ENCODE peak calls at places on chromosome X, in six cellular contexts. Y is upper lobe of left lung; L is WERI-Rb-1; V is endodermal cell; Z is CD4-positive, alpha-beta T cell; B is K562. H is an unnamed sample.

GRCh38 chrX:43166874-43167273 is 388.9 kb upstream of the PPP1R2C start:
- DNase-seq in Y (no peak), L (no peak), V (no peak), Z (no peak), B (no peak), H (no peak)

GRCh38 chrX:149825424-149825823 is 43.7 kb downstream of the MAGEA9 start:
- DNase-seq in Y (no peak), L (peak; percentile 58), V (peak; percentile 79), Z (peak; percentile 14), B (peak; percentile 54), H (peak; percentile 54)

GRCh38 chrX:131288738-131289511 is at the start of gene IGSF1:
- DNase-seq in Y (no peak), L (no peak), V (peak; percentile 92), Z (no peak), B (peak; percentile 59), H (peak; percentile 31)

GRCh38 chrX:39150210-39150609 is 349.0 kb downstream of the MID1IP1 start:
- DNase-seq in Y (no peak), L (peak; percentile 17), V (no peak), Z (no peak), B (no peak), H (no peak)

GRCh38 chrX:120664081-120664480 is 34.2 kb upstream of the C1GALT1C1 start:
- DNase-seq in Y (no peak), L (no peak), V (no peak), Z (no peak), B (peak; percentile 16), H (no peak)

GRCh38 chrX:128460835-128461234 is 408.6 kb upstream of the ACTRT1 start:
- DNase-seq in Y (no peak), L (no peak), V (peak; percentile 45), Z (no peak), B (no peak), H (no peak)

GRCh38 chrX:14963447-14964236 is 90.4 kb downstream of the MOSPD2 start:
- DNase-seq in Y (no peak), L (no peak), V (no peak), Z (no peak), B (no peak), H (no peak)

GRCh38 chrX:275967-276587 is 5.1 kb upstream of the PLCXD1 start:
- DNase-seq in Y (peak; percentile 93), L (peak; percentile 83), V (peak; percentile 95), Z (no peak), B (peak; percentile 58), H (peak; percentile 35)

GRCh38 chrX:47030339-47030738 is 47.9 kb upstream of the RGN start:
- DNase-seq in Y (no peak), L (no peak), V (no peak), Z (no peak), B (peak; percentile 69), H (peak; percentile 17)

GRCh38 chrX:73943572-73943899 is 360.4 kb upstream of the ZCCHC13 start:
- DNase-seq in Y (no peak), L (no peak), V (no peak), Z (no peak), B (no peak), H (no peak)

GRCh38 chrX:110317079-110317819 is 636 bp downstream of the AMMECR1 start:
- DNase-seq in Y (peak; percentile 20), L (peak; percentile 9), V (peak; percentile 69), Z (peak; percentile 11), B (peak; percentile 41), H (peak; percentile 15)

GRCh38 chrX:145792281-145792680 is 25.3 kb upstream of the SLITRK2 start:
- DNase-seq in Y (no peak), L (no peak), V (no peak), Z (no peak), B (no peak), H (no peak)

GRCh38 chrX:153662266-153662665 is 11.3 kb downstream of the PNCK start:
- DNase-seq in Y (peak; percentile 61), L (no peak), V (peak; percentile 91), Z (peak; percentile 30), B (peak; percentile 76), H (peak; percentile 68)

GRCh38 chrX:23003121-23003520 is 3.4 kb downstream of the DDX53 start:
- DNase-seq in Y (no peak), L (no peak), V (no peak), Z (no peak), B (no peak), H (no peak)

GRCh38 chrX:74421181-74422028 is at the start of gene SLC16A2:
- DNase-seq in Y (peak; percentile 63), L (peak; percentile 85), V (peak; percentile 85), Z (peak; percentile 28), B (no peak), H (peak; percentile 64)

GRCh38 chrX:37912286-37912685 is 64.9 kb upstream of the DYNLT3 start:
- DNase-seq in Y (no peak), L (no peak), V (no peak), Z (no peak), B (no peak), H (no peak)

GRCh38 chrX:12223650-12224049 is 85.4 kb downstream of the FRMPD4 start:
- DNase-seq in Y (no peak), L (no peak), V (no peak), Z (no peak), B (no peak), H (no peak)

GRCh38 chrX:119735467-119735866 is 22.9 kb upstream of the SOWAHD start:
- DNase-seq in Y (no peak), L (no peak), V (no peak), Z (no peak), B (no peak), H (peak; percentile 41)

GRCh38 chrX:154308108-154308946 is 12.7 kb downstream of the TKTL1 start:
- DNase-seq in Y (peak; percentile 54), L (peak; percentile 82), V (peak; percentile 93), Z (peak; percentile 68), B (peak; percentile 78), H (peak; percentile 66)

GRCh38 chrX:79400618-79401017 is 33.5 kb upstream of the ITM2A start:
- DNase-seq in Y (no peak), L (no peak), V (no peak), Z (no peak), B (no peak), H (no peak)

GRCh38 chrX:49167740-49168108 is 4.0 kb upstream of the PLP2 start:
- DNase-seq in Y (no peak), L (no peak), V (no peak), Z (no peak), B (no peak), H (no peak)
- H3K27me3 ChIP-seq in Y (no peaks in the 10 kb centered on the region), L (peaks cover 6% of the 10 kb centered on the region), V (peaks cover 57% of the 10 kb centered on the region), Z (no peaks in the 10 kb centered on the region), B (no peaks in the 10 kb centered on the region), H (no peaks in the 10 kb centered on the region)

GRCh38 chrX:142084611-142085010 is 120.5 kb downstream of the MAGEC2 start:
- DNase-seq in Y (no peak), L (no peak), V (no peak), Z (no peak), B (no peak), H (no peak)

DNA sequence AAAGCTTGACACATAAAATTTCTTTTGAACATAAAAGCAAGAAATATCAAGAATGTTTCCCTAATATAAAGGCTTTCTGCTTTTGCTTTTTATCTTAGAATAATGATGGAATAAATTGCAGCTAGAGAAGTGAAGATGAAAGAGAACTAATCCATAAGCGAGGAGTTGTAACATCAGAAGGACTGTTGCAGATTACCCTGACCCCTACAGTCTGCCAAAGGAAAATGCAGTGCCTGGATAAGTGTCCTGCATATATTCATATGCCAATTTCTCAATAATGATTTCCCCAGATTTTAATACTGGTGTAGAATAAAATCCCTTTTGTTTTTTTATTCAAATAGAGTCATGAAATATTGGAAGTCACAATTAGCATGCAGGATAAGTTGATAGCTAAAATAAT is 115.9 kb downstream of the MAGEC2 start:
- DNase-seq in Y (no peak), L (no peak), V (no peak), Z (no peak), B (no peak), H (no peak)
- TF ChIP-seq CTCF in Y (no peak), L (peak; percentile 56), V (peak; percentile 68), Z (no peak), B (no peak), H (no peak)

GRCh38 chrX:35726176-35726575 is 72.0 kb upstream of the MAGEB16 start:
- DNase-seq in Y (no peak), L (no peak), V (no peak), Z (no peak), B (no peak), H (peak; percentile 13)
- H3K27me3 ChIP-seq in Y (no peaks in the 10 kb centered on the region), L (peaks cover 11% of the 10 kb centered on the region), V (no peaks in the 10 kb centered on the region), Z (no peaks in the 10 kb centered on the region), B (no peaks in the 10 kb centered on the region), H (no peaks in the 10 kb centered on the region)

GRCh38 chrX:105191878-105192277 is 28.6 kb downstream of the TEX13A start:
- DNase-seq in Y (no peak), L (peak; percentile 25), V (peak; percentile 71), Z (no peak), B (peak; percentile 6), H (no peak)
- TF ChIP-seq CTCF in Y (peak; percentile 17), L (peak; percentile 66), V (peak; percentile 75), Z (no peak), B (no peak), H (no peak)

H was measured in BE2C.